ENCODE peak calls at places on chromosomes 5 and 9, in ten cellular contexts. F is CD8-positive, alpha-beta memory T cell; G is A549; B is IMR-90; L is small intestine; Q is endodermal cell; V is left lung; U is CD8-positive, alpha-beta T cell; A is heart right ventricle; X is adrenal gland. M is an unnamed sample.

GRCh38 chr5:86118542-86118941 is 499.2 kb upstream of the COX7C start:
- DNase-seq in F (no peak), G (peak; percentile 1), B (no peak), L (no peak), Q (no peak), V (no peak), U (no peak), A (no peak), X (no peak), M (no peak)

GRCh38 chr5:164341056-164341619 is 835.7 kb downstream of the MAT2B start:
- DNase-seq in F (no peak), G (no peak), B (no peak), L (no peak), Q (no peak), V (no peak), U (no peak), A (no peak), X (no peak), M (no peak)

GRCh38 chr5:40480392-40480791 is 199.3 kb upstream of the PTGER4 start:
- DNase-seq in F (no peak), G (no peak), B (no peak), L (no peak), Q (no peak), V (no peak), U (no peak), A (no peak), X (no peak), M (no peak)

GRCh38 chr5:90289837-90290236 is 119.7 kb downstream of the CETN3 start:
- DNase-seq in F (no peak), G (no peak), B (no peak), L (no peak), Q (no peak), V (no peak), U (no peak), A (no peak), X (no peak), M (no peak)

GRCh38 chr9:215631-216155 is 1.0 kb downstream of the DOCK8 start:
- DNase-seq in F (no peak), G (no peak), B (no peak), L (no peak), Q (no peak), V (no peak), U (no peak), A (no peak), X (no peak), M (no peak)

GRCh38 chr5:124789104-124789605 is 42.7 kb upstream of the ZNF608 start:
- DNase-seq in F (no peak), G (peak; percentile 22), B (peak; percentile 30), L (no peak), Q (no peak), V (no peak), U (no peak), A (no peak), X (no peak), M (no peak)

GRCh38 chr5:76145945-76146344 is 62.8 kb downstream of the SV2C start:
- DNase-seq in F (no peak), G (peak; percentile 10), B (peak; percentile 1), L (peak; percentile 20), Q (peak; percentile 82), V (no peak), U (no peak), A (no peak), X (no peak), M (no peak)

GRCh38 chr5:129172561-129172960 is 78.0 kb downstream of the ISOC1 start:
- DNase-seq in F (no peak), G (no peak), B (no peak), L (no peak), Q (no peak), V (no peak), U (no peak), A (no peak), X (no peak), M (no peak)

GRCh38 chr9:33737811-33738606 is 57.4 kb upstream of the PRSS3 start:
- DNase-seq in F (no peak), G (peak; percentile 47), B (peak; percentile 62), L (peak; percentile 77), Q (peak; percentile 88), V (no peak), U (no peak), A (peak; percentile 22), X (no peak), M (no peak)

GRCh38 chr5:108940500-108940899 is 192.8 kb downstream of the FER start:
- DNase-seq in F (no peak), G (no peak), B (no peak), L (no peak), Q (no peak), V (no peak), U (no peak), A (no peak), X (no peak), M (no peak)
- H3K27ac ChIP-seq in F (no peak overlapping the region), G (no peak overlapping the region), B (no peak overlapping the region), L (no peak overlapping the region), Q (no peak overlapping the region), V (no peak overlapping the region), U (no peak overlapping the region), A (no peak overlapping the region), X (no peak overlapping the region), M (no peak overlapping the region)

GRCh38 chr9:83188272-83188671 is 125.3 kb upstream of the RASEF start:
- DNase-seq in F (no peak), G (no peak), B (no peak), L (no peak), Q (no peak), V (no peak), U (no peak), A (no peak), X (no peak), M (no peak)
- H3K9me3 ChIP-seq in F (no peaks in the 10 kb centered on the region), G (no peaks in the 10 kb centered on the region), B (no peaks in the 10 kb centered on the region), L (no peaks in the 10 kb centered on the region), Q (no peaks in the 10 kb centered on the region), V (no peaks in the 10 kb centered on the region), U (no peaks in the 10 kb centered on the region), A (no peaks in the 10 kb centered on the region), X (no peaks in the 10 kb centered on the region), M (no peaks in the 10 kb centered on the region)

GRCh38 chr5:107773479-107773878 is 102.7 kb upstream of the EFNA5 start:
- DNase-seq in F (no peak), G (no peak), B (no peak), L (no peak), Q (no peak), V (no peak), U (no peak), A (no peak), X (no peak), M (no peak)

GRCh38 chr5:107769531-107769930 is 98.8 kb upstream of the EFNA5 start:
- DNase-seq in F (no peak), G (no peak), B (no peak), L (no peak), Q (no peak), V (no peak), U (no peak), A (no peak), X (no peak), M (no peak)

GRCh38 chr5:107771926-107772325 is 101.2 kb upstream of the EFNA5 start:
- DNase-seq in F (no peak), G (no peak), B (no peak), L (no peak), Q (no peak), V (no peak), U (no peak), A (no peak), X (no peak), M (no peak)

GRCh38 chr5:107770051-107770450 is 99.3 kb upstream of the EFNA5 start:
- DNase-seq in F (no peak), G (no peak), B (no peak), L (no peak), Q (no peak), V (no peak), U (no peak), A (no peak), X (no peak), M (no peak)

GRCh38 chr5:107772418-107773310 is 101.9 kb upstream of the EFNA5 start:
- DNase-seq in F (no peak), G (no peak), B (no peak), L (no peak), Q (peak; percentile 65), V (no peak), U (no peak), A (peak; percentile 21), X (no peak), M (no peak)
- H3K4me1 ChIP-seq in F (no peaks in the 10 kb centered on the region), G (no peaks in the 10 kb centered on the region), B (peaks cover 1% of the 10 kb centered on the region), L (no peaks in the 10 kb centered on the region), Q (peaks cover 28% of the 10 kb centered on the region), V (no peaks in the 10 kb centered on the region), U (no peaks in the 10 kb centered on the region), A (no peaks in the 10 kb centered on the region), X (no peaks in the 10 kb centered on the region), M (no peaks in the 10 kb centered on the region)

DNA sequence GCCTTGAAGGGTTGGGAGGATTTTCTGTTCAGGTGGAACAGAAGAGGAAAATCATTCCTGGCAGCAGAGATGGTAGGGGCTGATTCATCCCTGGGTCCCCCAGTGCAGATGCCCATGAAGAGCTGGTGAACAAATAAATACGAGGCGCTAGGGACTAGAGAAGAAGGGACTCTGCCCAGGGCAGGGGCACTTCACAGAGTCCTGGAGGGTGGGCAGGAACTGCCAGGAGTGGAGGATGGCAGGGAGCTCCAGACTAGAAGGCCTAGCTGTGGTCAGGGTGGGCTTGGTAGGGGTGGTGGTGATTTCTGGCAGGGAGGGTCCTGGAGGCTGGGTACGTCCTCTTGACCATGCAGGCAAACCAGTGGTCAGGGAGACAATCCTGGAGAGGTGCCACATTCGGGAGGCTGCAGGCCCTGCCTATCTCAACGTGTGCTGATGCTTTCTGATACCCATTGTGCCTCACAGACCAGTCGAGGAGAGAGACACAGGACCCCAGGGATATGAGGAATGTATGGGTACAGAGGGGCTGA is 69.9 kb downstream of the CRB2 start:
- DNase-seq in F (no peak), G (no peak), B (no peak), L (no peak), Q (peak; percentile 28), V (no peak), U (no peak), A (no peak), X (no peak), M (no peak)
- H3K27ac ChIP-seq in F (no peak overlapping the region), G (no peak overlapping the region), B (no peak overlapping the region), L (no peak overlapping the region), Q (no peak overlapping the region), V (no peak overlapping the region), U (no peak overlapping the region), A (no peak overlapping the region), X (no peak overlapping the region), M (no peak overlapping the region)